ENCODE peak calls at places on chromosomes 4 and X, in six cellular contexts. One of them, this sample, is unnamed.

GRCh38 chr4:16794816-16795445 is 103.5 kb downstream of the LDB2 start:
- DNase-seq in OCI-LY7: peak
- DNase-seq in GM23338: peak
- DNase-seq in GM23248: peak
- DNase-seq in A673: peak
- DNase-seq in ovary: peak
- DNase-seq in this sample: no peak

GRCh38 chr4:10089346-10089745 is 27.3 kb downstream of the WDR1 start:
- DNase-seq in OCI-LY7: no peak
- DNase-seq in GM23338: peak
- DNase-seq in GM23248: peak
- DNase-seq in A673: no peak
- DNase-seq in ovary: peak
- DNase-seq in this sample: peak

GRCh38 chr4:1855334-1856070 is 454 bp downstream of the LETM1 start:
- DNase-seq in OCI-LY7: peak
- DNase-seq in GM23338: no peak
- DNase-seq in GM23248: peak
- DNase-seq in A673: no peak
- DNase-seq in ovary: peak
- DNase-seq in this sample: peak

GRCh38 chrX:3713937-3714434 is 537 bp upstream of the PRKX start:
- DNase-seq in OCI-LY7: no peak
- DNase-seq in GM23338: peak
- DNase-seq in GM23248: no peak
- DNase-seq in A673: peak
- DNase-seq in ovary: no peak
- DNase-seq in this sample: no peak

GRCh38 chrX:94937491-94937890 is 1263.5 kb downstream of the FAM133A start:
- DNase-seq in OCI-LY7: no peak
- DNase-seq in GM23338: no peak
- DNase-seq in GM23248: no peak
- DNase-seq in A673: no peak
- DNase-seq in ovary: no peak
- DNase-seq in this sample: no peak

GRCh38 chr4:184153781-184154542 is 63.7 kb downstream of the ENPP6 start:
- DNase-seq in OCI-LY7: no peak
- DNase-seq in GM23338: no peak
- DNase-seq in GM23248: no peak
- DNase-seq in A673: no peak
- DNase-seq in ovary: no peak
- DNase-seq in this sample: no peak

GRCh38 chrX:2521092-2521926 is 20.5 kb upstream of the DHRSX start:
- DNase-seq in OCI-LY7: peak
- DNase-seq in GM23338: no peak
- DNase-seq in GM23248: no peak
- DNase-seq in A673: no peak
- DNase-seq in ovary: no peak
- DNase-seq in this sample: no peak

GRCh38 chr4:182245541-182246245 is 2.5 kb downstream of the TENM3 start:
- DNase-seq in OCI-LY7: no peak
- DNase-seq in GM23338: no peak
- DNase-seq in GM23248: peak
- DNase-seq in A673: no peak
- DNase-seq in ovary: no peak
- DNase-seq in this sample: no peak

GRCh38 chrX:13220916-13221315 is 98.9 kb downstream of the ATXN3L start:
- DNase-seq in OCI-LY7: no peak
- DNase-seq in GM23338: no peak
- DNase-seq in GM23248: peak
- DNase-seq in A673: no peak
- DNase-seq in ovary: no peak
- DNase-seq in this sample: no peak

GRCh38 chrX:115560211-115560977 is 580 bp upstream of the PLS3 start:
- DNase-seq in OCI-LY7: no peak
- DNase-seq in GM23338: no peak
- DNase-seq in GM23248: no peak
- DNase-seq in A673: no peak
- DNase-seq in ovary: no peak
- DNase-seq in this sample: no peak

GRCh38 chrX:104565791-104566687 is at the start of gene IL1RAPL2:
- DNase-seq in OCI-LY7: no peak
- DNase-seq in GM23338: peak
- DNase-seq in GM23248: peak
- DNase-seq in A673: peak
- DNase-seq in ovary: no peak
- DNase-seq in this sample: peak

GRCh38 chr4:159298502-159298901 is 195.6 kb downstream of the RAPGEF2 start:
- DNase-seq in OCI-LY7: no peak
- DNase-seq in GM23338: no peak
- DNase-seq in GM23248: peak
- DNase-seq in A673: no peak
- DNase-seq in ovary: no peak
- DNase-seq in this sample: no peak

GRCh38 chr4:153228512-153229145 is 24.4 kb downstream of the TRIM2 start:
- DNase-seq in OCI-LY7: no peak
- DNase-seq in GM23338: no peak
- DNase-seq in GM23248: no peak
- DNase-seq in A673: no peak
- DNase-seq in ovary: no peak
- DNase-seq in this sample: no peak

GRCh38 chrX:643911-644303 is 13.3 kb downstream of the SHOX start:
- DNase-seq in OCI-LY7: no peak
- DNase-seq in GM23338: peak
- DNase-seq in GM23248: no peak
- DNase-seq in A673: no peak
- DNase-seq in ovary: no peak
- DNase-seq in this sample: no peak

GRCh38 chr4:80058740-80059139 is 14.3 kb downstream of the ANTXR2 start:
- DNase-seq in OCI-LY7: peak
- DNase-seq in GM23338: no peak
- DNase-seq in GM23248: peak
- DNase-seq in A673: no peak
- DNase-seq in ovary: no peak
- DNase-seq in this sample: no peak
- H3K4me3 ChIP-seq in OCI-LY7: no peak
- H3K4me3 ChIP-seq in GM23338: no peak
- H3K4me3 ChIP-seq in GM23248: no peak
- H3K4me3 ChIP-seq in A673: no peak
- H3K4me3 ChIP-seq in ovary: no peak
- H3K4me3 ChIP-seq in this sample: no peak

GRCh38 chr4:101475246-101475645 is 127.9 kb upstream of the PPP3CA start:
- DNase-seq in OCI-LY7: no peak
- DNase-seq in GM23338: no peak
- DNase-seq in GM23248: peak
- DNase-seq in A673: no peak
- DNase-seq in ovary: no peak
- DNase-seq in this sample: no peak
- H3K4me3 ChIP-seq in OCI-LY7: no peak
- H3K4me3 ChIP-seq in GM23338: no peak
- H3K4me3 ChIP-seq in GM23248: no peak
- H3K4me3 ChIP-seq in A673: no peak
- H3K4me3 ChIP-seq in ovary: no peak
- H3K4me3 ChIP-seq in this sample: no peak

DNA sequence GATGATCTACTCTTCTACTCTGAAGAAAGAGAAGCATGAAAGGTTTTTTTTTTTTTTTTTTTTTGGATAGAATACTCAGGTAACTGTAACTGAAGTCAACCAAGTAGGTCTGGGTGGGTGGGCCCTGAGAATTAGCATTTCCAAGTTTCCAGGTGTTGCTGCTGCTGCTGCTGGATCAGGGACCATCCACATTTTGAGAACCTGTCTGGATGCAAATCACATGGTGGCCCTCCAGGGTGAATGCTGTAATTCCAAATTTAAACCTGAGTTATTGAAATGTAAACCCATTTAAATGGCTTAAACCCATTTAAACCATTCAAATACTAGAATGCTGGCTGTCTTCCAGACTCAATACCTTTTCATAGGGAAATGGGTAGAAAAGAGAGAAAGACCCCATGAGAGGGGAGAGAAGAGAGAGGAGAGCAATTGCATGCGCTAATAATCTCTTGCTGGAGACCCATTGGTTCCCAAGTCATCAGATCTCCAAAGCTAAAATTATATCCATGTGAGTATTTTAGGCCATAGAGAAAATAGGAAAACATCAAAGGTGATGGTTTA is 17.6 kb downstream of the SUPT20HL1 start:
- DNase-seq in OCI-LY7: no peak
- DNase-seq in GM23338: peak
- DNase-seq in GM23248: no peak
- DNase-seq in A673: no peak
- DNase-seq in ovary: no peak
- DNase-seq in this sample: no peak
- H3K4me3 ChIP-seq in OCI-LY7: no peak
- H3K4me3 ChIP-seq in GM23338: peak
- H3K4me3 ChIP-seq in GM23248: no peak
- H3K4me3 ChIP-seq in A673: no peak
- H3K4me3 ChIP-seq in ovary: no peak
- H3K4me3 ChIP-seq in this sample: no peak

DNA sequence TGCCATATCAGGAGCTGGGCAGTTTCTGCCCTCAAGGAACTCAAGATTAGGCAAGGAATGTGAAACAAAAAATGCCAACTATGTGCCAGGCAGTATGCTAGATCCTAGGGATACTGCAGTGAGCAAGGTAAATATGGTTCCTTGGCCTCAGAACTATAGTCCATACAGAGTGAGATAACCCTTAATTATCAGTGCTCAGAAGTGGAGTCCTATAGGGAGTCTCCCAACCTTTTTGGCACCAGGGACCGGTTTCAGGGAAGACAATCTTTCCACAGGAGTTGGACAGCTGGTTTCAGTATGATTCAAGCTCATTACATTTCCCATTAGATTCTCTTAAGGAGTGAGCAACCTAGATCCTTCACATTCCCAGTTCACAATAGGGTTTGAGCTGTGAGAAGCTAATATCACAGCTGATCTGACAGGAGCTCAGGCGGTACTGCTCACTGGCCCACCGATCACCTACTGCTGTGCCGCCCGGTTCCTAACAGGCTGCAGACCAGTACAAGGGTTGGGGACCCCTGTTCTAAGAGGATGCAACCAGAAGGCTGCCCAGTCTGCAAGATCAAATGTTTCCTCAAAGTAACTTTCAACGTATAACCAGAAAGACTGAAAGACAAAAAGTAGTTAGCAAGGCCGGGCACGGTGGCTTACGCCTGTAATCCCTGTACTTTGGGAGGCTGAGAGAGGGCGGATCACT is 1.7 kb upstream of the SRP72 start:
- DNase-seq in OCI-LY7: no peak
- DNase-seq in GM23338: peak
- DNase-seq in GM23248: peak
- DNase-seq in A673: no peak
- DNase-seq in ovary: no peak
- DNase-seq in this sample: no peak
- H3K4me3 ChIP-seq in OCI-LY7: peak
- H3K4me3 ChIP-seq in GM23338: peak
- H3K4me3 ChIP-seq in GM23248: peak
- H3K4me3 ChIP-seq in A673: peak
- H3K4me3 ChIP-seq in ovary: peak
- H3K4me3 ChIP-seq in this sample: peak

GRCh38 chr4:173522160-173522873 is 7.7 kb downstream of the HAND2 start:
- DNase-seq in OCI-LY7: no peak
- DNase-seq in GM23338: peak
- DNase-seq in GM23248: peak
- DNase-seq in A673: peak
- DNase-seq in ovary: peak
- DNase-seq in this sample: no peak

GRCh38 chr4:173520921-173521473 is 9.0 kb downstream of the HAND2 start:
- DNase-seq in OCI-LY7: no peak
- DNase-seq in GM23338: no peak
- DNase-seq in GM23248: peak
- DNase-seq in A673: no peak
- DNase-seq in ovary: peak
- DNase-seq in this sample: no peak

GRCh38 chr4:173522874-173523395 is 7.1 kb downstream of the HAND2 start:
- DNase-seq in OCI-LY7: no peak
- DNase-seq in GM23338: no peak
- DNase-seq in GM23248: peak
- DNase-seq in A673: no peak
- DNase-seq in ovary: peak
- DNase-seq in this sample: no peak

GRCh38 chr4:173519130-173520101 is 10.6 kb downstream of the HAND2 start:
- DNase-seq in OCI-LY7: no peak
- DNase-seq in GM23338: peak
- DNase-seq in GM23248: peak
- DNase-seq in A673: no peak
- DNase-seq in ovary: peak
- DNase-seq in this sample: no peak

GRCh38 chr4:173521474-173522159 is 8.4 kb downstream of the HAND2 start:
- DNase-seq in OCI-LY7: no peak
- DNase-seq in GM23338: peak
- DNase-seq in GM23248: no peak
- DNase-seq in A673: no peak
- DNase-seq in ovary: peak
- DNase-seq in this sample: no peak
- H3K4me3 ChIP-seq in OCI-LY7: no peak
- H3K4me3 ChIP-seq in GM23338: peak
- H3K4me3 ChIP-seq in GM23248: peak
- H3K4me3 ChIP-seq in A673: peak
- H3K4me3 ChIP-seq in ovary: peak
- H3K4me3 ChIP-seq in this sample: peak

GRCh38 chrX:100830143-100830542 is 10.0 kb downstream of the CSTF2 start:
- DNase-seq in OCI-LY7: no peak
- DNase-seq in GM23338: no peak
- DNase-seq in GM23248: no peak
- DNase-seq in A673: no peak
- DNase-seq in ovary: no peak
- DNase-seq in this sample: no peak
- H3K4me3 ChIP-seq in OCI-LY7: no peak
- H3K4me3 ChIP-seq in GM23338: no peak
- H3K4me3 ChIP-seq in GM23248: no peak
- H3K4me3 ChIP-seq in A673: no peak
- H3K4me3 ChIP-seq in ovary: no peak
- H3K4me3 ChIP-seq in this sample: no peak

GRCh38 chrX:52262195-52262546 is 77.5 kb downstream of the MAGED4 start:
- DNase-seq in OCI-LY7: no peak
- DNase-seq in GM23338: peak
- DNase-seq in GM23248: no peak
- DNase-seq in A673: peak
- DNase-seq in ovary: no peak
- DNase-seq in this sample: no peak
- H3K4me3 ChIP-seq in OCI-LY7: peak
- H3K4me3 ChIP-seq in GM23338: peak
- H3K4me3 ChIP-seq in GM23248: peak
- H3K4me3 ChIP-seq in A673: peak
- H3K4me3 ChIP-seq in ovary: peak
- H3K4me3 ChIP-seq in this sample: peak